ENCODE peak calls at places on chromosome 16, in eight cellular contexts. D is sigmoid colon; Z is mesendoderm; H is mesenchymal stem cell; P is small intestine; V is tibial artery; G is GM23338; K is CD4-positive, CD25-positive, alpha-beta regulatory T cell. A is an unnamed sample. For H3K4me1, the result is how much of the 10 kb centered on the place peaks cover.

GRCh38 chr16:48053346-48053745 is 102.4 kb downstream of the ABCC12 start:
- DNase-seq in G (peak), P (no peak), V (no peak), D (no peak), K (no peak), Z (peak), H (peak), A (peak)

GRCh38 chr16:19236561-19236960 is 49.0 kb upstream of the CLEC19A start:
- DNase-seq in G (no peak), D (no peak), K (no peak), H (no peak), P (peak), Z (no peak), V (no peak), A (no peak)

GRCh38 chr16:67101683-67102082 is 8.1 kb upstream of the PHAF1 start:
- DNase-seq in P (no peak), K (no peak), V (no peak), H (peak), D (no peak), G (no peak), Z (no peak), A (no peak)

GRCh38 chr16:60491258-60491657 is 1545.0 kb downstream of the CDH8 start:
- DNase-seq in K (no peak), Z (no peak), P (no peak), H (no peak), V (no peak), D (no peak), G (no peak), A (no peak)

GRCh38 chr16:24800586-24800985 is 45.2 kb upstream of the SLC5A11 start:
- DNase-seq in Z (peak), K (no peak), G (peak), D (no peak), H (peak), V (no peak), P (no peak), A (no peak)

GRCh38 chr16:8785408-8785807 is 12.0 kb downstream of the TMEM186 start:
- DNase-seq in K (no peak), P (no peak), V (no peak), G (no peak), H (no peak), D (no peak), Z (no peak), A (no peak)

GRCh38 chr16:85151603-85152413 is 39.5 kb upstream of the CIBAR2 start:
- DNase-seq in G (no peak), V (peak), D (peak), K (no peak), P (no peak), Z (peak), H (peak), A (no peak)

GRCh38 chr16:84820771-84821170 is 986 bp downstream of the CRISPLD2 start:
- DNase-seq in D (peak), K (no peak), V (no peak), Z (no peak), H (no peak), G (no peak), P (no peak), A (no peak)

GRCh38 chr16:648071-648785 is 937 bp upstream of the WDR90 start:
- DNase-seq in P (peak), D (no peak), K (peak), G (peak), V (no peak), Z (no peak), H (no peak), A (no peak)

GRCh38 chr16:51497541-51498211 is 346.6 kb upstream of the SALL1 start:
- DNase-seq in K (no peak), D (no peak), P (no peak), V (no peak), G (no peak), Z (no peak), H (no peak), A (no peak)

GRCh38 chr16:27389272-27389961 is 12.6 kb upstream of the IL21R start:
- DNase-seq in K (no peak), P (no peak), D (no peak), V (no peak), H (no peak), G (no peak), Z (no peak), A (no peak)

GRCh38 chr16:28491970-28492474 is at the start of gene CLN3:
- DNase-seq in K (peak), D (peak), Z (peak), P (peak), V (peak), G (peak), H (peak), A (peak)

GRCh38 chr16:6297666-6298435 is 1034.8 kb upstream of the RBFOX1 start:
- DNase-seq in K (no peak), D (no peak), H (no peak), Z (no peak), G (peak), P (no peak), V (no peak), A (no peak)

GRCh38 chr16:73047221-73047535 is 750 bp downstream of the ZFHX3 start:
- DNase-seq in K (no peak), P (no peak), V (peak), H (no peak), D (no peak), G (no peak), Z (peak), A (no peak)

GRCh38 chr16:31072540-31073072 is 1.4 kb downstream of the ZNF668 start:
- DNase-seq in V (no peak), H (peak), D (peak), K (no peak), G (peak), P (peak), Z (peak), A (no peak)

GRCh38 chr16:80583466-80583865 is 42.7 kb downstream of the DYNLRB2 start:
- DNase-seq in D (no peak), H (no peak), V (peak), K (no peak), Z (no peak), P (no peak), G (no peak), A (no peak)

GRCh38 chr16:88857728-88858339 is 907 bp downstream of the TRAPPC2L start:
- DNase-seq in H (peak), V (peak), P (peak), G (peak), Z (peak), K (peak), D (peak), A (peak)

GRCh38 chr16:14041164-14041563 is 30.0 kb upstream of the MRTFB start:
- DNase-seq in V (no peak), G (no peak), P (no peak), H (no peak), D (no peak), K (no peak), Z (no peak), A (no peak)

GRCh38 chr16:2465653-2466415 is 5.3 kb upstream of the NTN3 start:
- DNase-seq in D (no peak), Z (peak), G (peak), H (no peak), K (no peak), P (no peak), V (no peak), A (no peak)

GRCh38 chr16:22117666-22118065 is 25.3 kb downstream of the VWA3A start:
- DNase-seq in D (no peak), H (no peak), Z (no peak), P (peak), G (no peak), K (no peak), V (no peak), A (no peak)

GRCh38 chr16:86862596-86862995 is 284.2 kb downstream of the FOXL1 start:
- DNase-seq in H (no peak), Z (no peak), K (no peak), V (no peak), G (no peak), P (no peak), D (no peak), A (no peak)

GRCh38 chr16:2507679-2508064 is 6.1 kb upstream of the ATP6V0C start:
- DNase-seq in G (no peak), Z (no peak), P (no peak), K (no peak), V (peak), H (no peak), D (peak), A (no peak)

GRCh38 chr16:3961449-3961849 is 80.9 kb upstream of the CREBBP start:
- DNase-seq in P (no peak), K (no peak), H (no peak), V (no peak), G (peak), D (no peak), Z (peak), A (peak)

GRCh38 chr16:25627641-25628040 is 64.1 kb upstream of the HS3ST4 start:
- DNase-seq in V (no peak), K (no peak), D (no peak), H (no peak), G (no peak), Z (no peak), P (no peak), A (no peak)

GRCh38 chr16:17287401-17287800 is 183.4 kb downstream of the XYLT1 start:
- DNase-seq in V (no peak), P (no peak), H (no peak), K (no peak), D (no peak), G (no peak), Z (no peak), A (no peak)

GRCh38 chr16:263182-263774 is 12.5 kb downstream of the RGS11 start:
- DNase-seq in G (no peak), V (no peak), H (no peak), Z (no peak), D (no peak), K (no peak), P (no peak), A (no peak)

GRCh38 chr16:85326113-85326793 is 214.0 kb upstream of the CIBAR2 start:
- DNase-seq in V (no peak), D (no peak), P (no peak), H (peak), G (no peak), K (no peak), Z (peak), A (no peak)

GRCh38 chr16:11129378-11129781 is 126.6 kb downstream of the SOCS1 start:
- DNase-seq in D (peak), P (no peak), G (no peak), Z (no peak), H (peak), V (no peak), K (no peak), A (no peak)

GRCh38 chr16:80144191-80144590 is 396.6 kb upstream of the DYNLRB2 start:
- DNase-seq in Z (no peak), H (peak), D (no peak), K (no peak), V (no peak), G (no peak), P (no peak), A (no peak)

DNA sequence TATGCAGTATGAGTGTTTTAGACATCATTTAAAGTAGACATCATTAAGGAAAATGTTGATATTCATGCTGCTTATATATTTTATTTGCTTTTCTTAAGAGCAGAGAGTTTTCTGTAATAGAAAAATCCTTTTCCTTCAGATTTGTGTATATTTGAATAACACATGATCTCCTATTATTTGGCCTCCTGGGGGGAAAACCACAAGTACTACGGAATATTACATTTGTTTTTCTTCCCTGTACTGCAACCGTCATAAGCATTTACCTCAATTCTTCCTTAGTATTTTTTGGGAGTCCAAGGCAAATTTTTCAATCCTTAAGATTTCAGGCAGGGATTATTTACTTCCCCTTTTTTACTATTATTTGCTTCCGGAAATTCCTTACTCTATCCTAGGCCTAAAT is 6.0 kb downstream of the RSPRY1 start:
- DNase-seq in G (no peak), D (no peak), H (no peak), P (no peak), V (no peak), Z (no peak), K (no peak), A (no peak)
- H3K4me1 ChIP-seq in G (under half), D (half or more), H (under half), P (under half), V (half or more), Z (under half), K (under half), A (under half)

DNA sequence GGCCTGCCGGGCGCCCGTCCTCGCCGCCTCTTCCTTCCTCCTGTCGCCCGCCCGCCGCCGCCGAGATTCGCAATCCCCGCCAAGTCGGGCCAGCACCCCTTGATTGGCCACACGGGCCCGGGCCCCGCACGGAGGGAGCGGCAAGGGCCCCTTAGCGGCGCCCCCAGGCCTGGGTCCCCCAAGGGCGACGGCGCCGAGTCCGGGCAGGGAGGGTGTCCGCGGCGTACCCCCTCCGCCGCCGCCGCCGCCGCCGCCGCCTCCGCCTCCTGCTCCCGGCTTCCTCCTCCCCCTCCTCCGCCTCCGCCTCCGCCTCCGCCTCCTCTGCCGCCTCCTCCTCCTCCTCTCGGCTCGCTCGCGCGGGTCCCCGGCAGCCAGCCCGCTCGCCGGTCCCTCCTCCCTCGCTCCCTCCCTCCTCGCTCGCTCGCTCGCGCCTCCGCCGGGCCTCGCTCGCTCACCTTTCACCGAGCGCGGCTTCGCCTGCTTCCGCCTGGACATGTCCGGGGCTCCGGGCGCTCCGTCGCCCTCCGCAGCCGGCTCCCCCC is 561 bp downstream of the ZNF423 start:
- DNase-seq in V (peak), K (peak), D (peak), P (peak), H (peak), G (peak), Z (peak), A (peak)
- H3K4me1 ChIP-seq in V (under half), K (under half), D (under half), P (under half), H (under half), G (under half), Z (under half), A (under half)

DNA sequence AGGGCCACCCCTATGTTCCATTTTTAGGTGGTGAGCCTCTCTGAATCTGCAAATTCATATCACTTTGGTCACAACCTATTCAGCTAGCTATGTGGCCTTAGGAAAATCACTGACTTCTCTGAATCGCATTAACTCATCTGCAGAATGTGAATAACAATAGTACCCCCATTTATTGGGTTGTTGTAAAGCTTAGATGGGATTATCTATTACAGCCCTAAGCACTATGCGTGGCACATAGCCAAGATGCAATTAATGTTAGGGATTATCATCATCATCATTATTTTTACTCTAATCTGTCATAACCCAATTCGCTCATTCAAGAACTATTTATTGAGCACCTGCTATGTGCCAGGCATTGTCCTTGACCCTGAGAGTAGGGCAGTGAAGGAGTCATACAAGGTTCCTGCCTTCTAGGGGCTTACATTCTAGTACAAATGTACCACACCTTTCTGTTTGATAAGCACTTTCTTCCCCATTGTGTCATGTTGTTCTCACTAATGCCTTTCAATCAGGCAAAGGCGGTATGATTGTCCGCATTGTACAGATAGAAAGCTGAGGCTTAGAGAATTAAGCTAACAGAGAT is 38.5 kb downstream of the CHD9 start:
- DNase-seq in Z (no peak), D (no peak), P (no peak), K (no peak), G (no peak), V (no peak), H (no peak), A (peak)
- H3K4me1 ChIP-seq in Z (under half), D (half or more), P (under half), K (under half), G (half or more), V (half or more), H (under half), A (under half)

GRCh38 chr16:57890752-57891111 is 80.2 kb downstream of the CNGB1 start:
- DNase-seq in D (no peak), Z (no peak), K (no peak), P (no peak), G (no peak), H (no peak), V (no peak), A (no peak)
- H3K4me1 ChIP-seq in D (under half), Z (under half), K (under half), P (under half), G (under half), H (under half), V (under half), A (under half)

GRCh38 chr16:69328854-69329316 is 1.5 kb downstream of the PDF start:
- DNase-seq in H (no peak), G (no peak), V (peak), P (peak), Z (no peak), K (no peak), D (peak), A (no peak)
- H3K4me1 ChIP-seq in H (under half), G (under half), V (under half), P (under half), Z (under half), K (half or more), D (under half), A (under half)

GRCh38 chr16:70709457-70709856 is 23.6 kb upstream of the MTSS2 start:
- DNase-seq in V (no peak), P (no peak), Z (no peak), G (no peak), D (no peak), K (no peak), H (no peak), A (no peak)

GRCh38 chr16:70711211-70711978 is 25.5 kb upstream of the MTSS2 start:
- DNase-seq in G (no peak), H (peak), Z (no peak), V (no peak), D (no peak), K (no peak), P (no peak), A (no peak)

GRCh38 chr16:70708381-70709253 is 22.8 kb upstream of the MTSS2 start:
- DNase-seq in G (peak), D (no peak), V (no peak), H (no peak), K (no peak), Z (peak), P (no peak), A (no peak)

GRCh38 chr16:70710422-70711210 is 24.8 kb upstream of the MTSS2 start:
- DNase-seq in P (no peak), G (no peak), Z (no peak), K (no peak), H (no peak), D (no peak), V (no peak), A (no peak)

DNA sequence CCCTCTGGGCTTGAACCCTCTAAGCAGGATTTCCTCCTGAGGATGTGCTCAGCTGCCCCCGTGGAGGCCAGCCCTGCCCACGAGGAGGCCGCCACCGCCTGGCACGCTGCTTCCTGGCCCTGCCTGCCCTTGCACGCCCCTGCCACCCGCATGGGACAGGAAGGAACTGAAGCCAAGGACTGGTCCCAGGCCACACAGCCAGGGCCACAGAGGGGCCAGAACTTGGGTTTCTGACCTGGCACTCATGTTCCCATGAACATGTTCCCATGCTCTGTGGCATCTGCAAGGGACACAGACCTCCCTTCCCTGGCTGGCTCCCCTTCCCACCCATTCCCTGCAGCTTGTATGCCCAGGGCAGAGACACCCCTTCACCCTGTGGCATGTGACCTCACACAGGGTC is 24.1 kb upstream of the MTSS2 start:
- DNase-seq in Z (no peak), H (no peak), D (no peak), G (no peak), V (no peak), K (no peak), P (no peak), A (no peak)
- H3K4me1 ChIP-seq in Z (under half), H (under half), D (half or more), G (under half), V (half or more), K (under half), P (under half), A (under half)